ENCODE peak calls at places on chromosomes 16 and 17, in nine cellular contexts. One of them, this sample, is unnamed. For H3K9me3 and H3K4me1, the result is how much of the 10 kb centered on the place peaks cover.

GRCh38 chr17:80894726-80895125 is 96.9 kb upstream of the CHMP6 start:
- DNase-seq in K562: no peak
- DNase-seq in IMR-90: no peak
- DNase-seq in A549: no peak
- DNase-seq in heart left ventricle: no peak
- DNase-seq in suprapubic skin: no peak
- DNase-seq in sigmoid colon: no peak
- DNase-seq in Peyer's patch: no peak
- DNase-seq in esophagus muscularis mucosa: no peak
- DNase-seq in this sample: no peak

GRCh38 chr17:45131616-45132301 is 556 bp downstream of the PLCD3 start:
- DNase-seq in sigmoid colon: peak
- DNase-seq in suprapubic skin: no peak
- DNase-seq in Peyer's patch: no peak
- DNase-seq in K562: peak
- DNase-seq in IMR-90: no peak
- DNase-seq in heart left ventricle: peak
- DNase-seq in esophagus muscularis mucosa: no peak
- DNase-seq in A549: no peak
- DNase-seq in this sample: peak

GRCh38 chr17:37607637-37608368 is 1.4 kb downstream of the SYNRG start:
- DNase-seq in sigmoid colon: no peak
- DNase-seq in esophagus muscularis mucosa: no peak
- DNase-seq in IMR-90: no peak
- DNase-seq in heart left ventricle: no peak
- DNase-seq in Peyer's patch: peak
- DNase-seq in suprapubic skin: no peak
- DNase-seq in K562: no peak
- DNase-seq in A549: no peak
- DNase-seq in this sample: no peak

GRCh38 chr17:71741836-71742235 is 379.0 kb upstream of the SOX9 start:
- DNase-seq in esophagus muscularis mucosa: no peak
- DNase-seq in IMR-90: no peak
- DNase-seq in suprapubic skin: no peak
- DNase-seq in Peyer's patch: no peak
- DNase-seq in K562: no peak
- DNase-seq in sigmoid colon: no peak
- DNase-seq in A549: no peak
- DNase-seq in heart left ventricle: no peak
- DNase-seq in this sample: no peak

GRCh38 chr16:57009641-57010170 is 20.3 kb downstream of the NLRC5 start:
- DNase-seq in esophagus muscularis mucosa: no peak
- DNase-seq in Peyer's patch: no peak
- DNase-seq in sigmoid colon: no peak
- DNase-seq in IMR-90: no peak
- DNase-seq in K562: no peak
- DNase-seq in suprapubic skin: peak
- DNase-seq in heart left ventricle: no peak
- DNase-seq in A549: no peak
- DNase-seq in this sample: no peak

GRCh38 chr17:75909812-75910274 is 5.2 kb upstream of the MRPL38 start:
- DNase-seq in K562: no peak
- DNase-seq in esophagus muscularis mucosa: no peak
- DNase-seq in suprapubic skin: no peak
- DNase-seq in Peyer's patch: no peak
- DNase-seq in A549: no peak
- DNase-seq in sigmoid colon: no peak
- DNase-seq in heart left ventricle: no peak
- DNase-seq in IMR-90: peak
- DNase-seq in this sample: peak

GRCh38 chr17:48869821-48870318 is 22.7 kb upstream of the ATP5MC1 start:
- DNase-seq in heart left ventricle: no peak
- DNase-seq in esophagus muscularis mucosa: no peak
- DNase-seq in Peyer's patch: no peak
- DNase-seq in sigmoid colon: no peak
- DNase-seq in suprapubic skin: no peak
- DNase-seq in A549: no peak
- DNase-seq in K562: no peak
- DNase-seq in IMR-90: no peak
- DNase-seq in this sample: no peak

GRCh38 chr17:50640701-50641338 is 6.1 kb downstream of the ABCC3 start:
- DNase-seq in suprapubic skin: no peak
- DNase-seq in IMR-90: no peak
- DNase-seq in K562: peak
- DNase-seq in sigmoid colon: peak
- DNase-seq in esophagus muscularis mucosa: no peak
- DNase-seq in A549: no peak
- DNase-seq in Peyer's patch: no peak
- DNase-seq in heart left ventricle: peak
- DNase-seq in this sample: no peak

GRCh38 chr17:54754560-54754959 is 146.1 kb upstream of the TOM1L1 start:
- DNase-seq in A549: no peak
- DNase-seq in Peyer's patch: no peak
- DNase-seq in IMR-90: no peak
- DNase-seq in K562: peak
- DNase-seq in esophagus muscularis mucosa: no peak
- DNase-seq in sigmoid colon: no peak
- DNase-seq in heart left ventricle: no peak
- DNase-seq in suprapubic skin: no peak
- DNase-seq in this sample: no peak

GRCh38 chr16:85372627-85373372 is 240.3 kb upstream of the GSE1 start:
- DNase-seq in esophagus muscularis mucosa: no peak
- DNase-seq in A549: no peak
- DNase-seq in suprapubic skin: no peak
- DNase-seq in sigmoid colon: peak
- DNase-seq in Peyer's patch: no peak
- DNase-seq in K562: peak
- DNase-seq in heart left ventricle: no peak
- DNase-seq in IMR-90: peak
- DNase-seq in this sample: no peak

GRCh38 chr17:48612854-48613691 is 2.0 kb downstream of the HOXB8 start:
- DNase-seq in heart left ventricle: no peak
- DNase-seq in A549: peak
- DNase-seq in sigmoid colon: no peak
- DNase-seq in K562: no peak
- DNase-seq in esophagus muscularis mucosa: no peak
- DNase-seq in Peyer's patch: no peak
- DNase-seq in IMR-90: peak
- DNase-seq in suprapubic skin: no peak
- DNase-seq in this sample: no peak

GRCh38 chr16:20166531-20167235 is 93.0 kb upstream of the GPR139 start:
- DNase-seq in A549: no peak
- DNase-seq in Peyer's patch: no peak
- DNase-seq in esophagus muscularis mucosa: no peak
- DNase-seq in heart left ventricle: no peak
- DNase-seq in K562: no peak
- DNase-seq in sigmoid colon: no peak
- DNase-seq in IMR-90: no peak
- DNase-seq in suprapubic skin: no peak
- DNase-seq in this sample: no peak

DNA sequence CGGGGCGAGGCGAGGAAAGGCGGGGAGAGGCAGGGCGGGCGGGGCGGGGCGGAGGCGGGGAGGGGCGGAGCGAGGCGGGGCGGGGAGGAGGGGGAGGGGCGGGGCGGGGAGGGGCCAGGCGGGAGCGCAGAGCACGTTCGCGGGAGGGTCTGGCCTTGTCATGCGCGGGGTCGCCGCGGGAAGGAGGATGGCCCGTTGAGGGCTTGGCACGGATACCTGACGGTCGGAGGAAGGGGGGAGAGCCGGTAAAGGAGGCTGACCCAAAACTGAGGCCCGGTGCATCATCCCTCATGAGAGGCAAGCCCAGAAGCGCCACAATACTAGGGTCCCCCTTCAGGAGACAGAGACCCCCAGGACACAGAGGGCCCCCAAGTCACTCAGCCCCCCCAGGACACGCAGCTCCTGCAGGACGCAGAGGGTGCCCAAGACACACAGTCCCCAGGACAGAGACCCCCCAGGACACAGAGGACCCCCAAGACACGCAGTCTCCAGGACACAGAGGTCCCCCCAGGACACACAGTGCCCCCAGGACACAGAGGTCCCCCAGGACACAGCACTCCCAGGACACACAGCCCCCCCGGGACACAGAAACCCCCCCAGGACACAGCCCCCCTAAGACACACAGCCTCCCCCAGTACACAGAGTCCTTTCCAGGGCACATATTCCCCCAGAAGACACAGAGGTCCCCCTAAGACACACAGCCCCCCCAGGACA is 674 bp upstream of the WDR45B start:
- DNase-seq in sigmoid colon: peak
- DNase-seq in heart left ventricle: peak
- DNase-seq in suprapubic skin: peak
- DNase-seq in Peyer's patch: no peak
- DNase-seq in IMR-90: no peak
- DNase-seq in esophagus muscularis mucosa: no peak
- DNase-seq in A549: no peak
- DNase-seq in K562: peak
- DNase-seq in this sample: peak
- TF ChIP-seq POLR2A in sigmoid colon: no peak
- TF ChIP-seq POLR2A in heart left ventricle: no peak
- TF ChIP-seq POLR2A in suprapubic skin: no peak
- TF ChIP-seq POLR2A in Peyer's patch: no peak
- TF ChIP-seq POLR2A in IMR-90: no peak
- TF ChIP-seq POLR2A in esophagus muscularis mucosa: no peak
- TF ChIP-seq POLR2A in A549: peak
- TF ChIP-seq POLR2A in K562: no peak
- TF ChIP-seq POLR2A in this sample: no peak

GRCh38 chr17:26782153-26782552 is 511.8 kb upstream of the WSB1 start:
- DNase-seq in A549: no peak
- DNase-seq in IMR-90: no peak
- DNase-seq in heart left ventricle: no peak
- DNase-seq in Peyer's patch: no peak
- DNase-seq in esophagus muscularis mucosa: no peak
- DNase-seq in K562: no peak
- DNase-seq in sigmoid colon: peak
- DNase-seq in suprapubic skin: no peak
- DNase-seq in this sample: no peak
- H3K9me3 ChIP-seq in A549: under half
- H3K9me3 ChIP-seq in IMR-90: under half
- H3K9me3 ChIP-seq in heart left ventricle: under half
- H3K9me3 ChIP-seq in Peyer's patch: under half
- H3K9me3 ChIP-seq in esophagus muscularis mucosa: under half
- H3K9me3 ChIP-seq in K562: under half
- H3K9me3 ChIP-seq in sigmoid colon: under half
- H3K9me3 ChIP-seq in suprapubic skin: under half
- H3K9me3 ChIP-seq in this sample: under half

GRCh38 chr16:4385789-4386451 is 14.3 kb downstream of the VASN start:
- DNase-seq in IMR-90: no peak
- DNase-seq in A549: no peak
- DNase-seq in suprapubic skin: peak
- DNase-seq in Peyer's patch: no peak
- DNase-seq in sigmoid colon: no peak
- DNase-seq in esophagus muscularis mucosa: no peak
- DNase-seq in K562: no peak
- DNase-seq in heart left ventricle: no peak
- DNase-seq in this sample: no peak
- H3K4me1 ChIP-seq in IMR-90: under half
- H3K4me1 ChIP-seq in A549: under half
- H3K4me1 ChIP-seq in suprapubic skin: half or more
- H3K4me1 ChIP-seq in Peyer's patch: under half
- H3K4me1 ChIP-seq in sigmoid colon: under half
- H3K4me1 ChIP-seq in esophagus muscularis mucosa: under half
- H3K4me1 ChIP-seq in K562: under half
- H3K4me1 ChIP-seq in heart left ventricle: half or more
- H3K4me1 ChIP-seq in this sample: under half

GRCh38 chr16:51151951-51152663 is 1.0 kb upstream of the SALL1 start:
- DNase-seq in sigmoid colon: no peak
- DNase-seq in K562: no peak
- DNase-seq in A549: no peak
- DNase-seq in heart left ventricle: peak
- DNase-seq in IMR-90: peak
- DNase-seq in suprapubic skin: no peak
- DNase-seq in Peyer's patch: no peak
- DNase-seq in esophagus muscularis mucosa: no peak
- DNase-seq in this sample: peak
- TF ChIP-seq POLR2A in sigmoid colon: no peak
- TF ChIP-seq POLR2A in K562: no peak
- TF ChIP-seq POLR2A in A549: no peak
- TF ChIP-seq POLR2A in heart left ventricle: no peak
- TF ChIP-seq POLR2A in IMR-90: no peak
- TF ChIP-seq POLR2A in suprapubic skin: no peak
- TF ChIP-seq POLR2A in Peyer's patch: no peak
- TF ChIP-seq POLR2A in esophagus muscularis mucosa: no peak
- TF ChIP-seq POLR2A in this sample: peak

DNA sequence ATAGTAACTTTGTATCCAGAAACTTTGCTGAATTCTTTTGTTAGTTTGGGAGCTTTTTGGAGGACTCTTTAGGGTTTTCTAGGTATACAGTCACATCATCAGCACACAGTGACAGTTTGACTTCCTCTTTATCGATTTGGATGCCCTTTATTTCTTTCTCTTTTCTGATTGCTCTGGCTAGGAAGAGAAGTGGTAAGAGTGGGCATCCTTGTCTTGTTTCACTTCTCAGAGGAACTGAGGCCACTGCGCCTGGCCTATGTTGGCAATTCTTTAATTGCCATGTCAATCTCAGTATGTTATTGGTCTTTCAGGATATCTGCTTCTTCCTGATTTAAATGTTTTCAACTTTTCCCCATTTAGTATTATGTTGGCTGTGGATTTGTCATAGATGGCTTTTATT is 24.6 kb downstream of the ATF7IP2 start:
- DNase-seq in A549: no peak
- DNase-seq in K562: no peak
- DNase-seq in IMR-90: no peak
- DNase-seq in heart left ventricle: no peak
- DNase-seq in sigmoid colon: no peak
- DNase-seq in suprapubic skin: no peak
- DNase-seq in Peyer's patch: no peak
- DNase-seq in esophagus muscularis mucosa: no peak
- DNase-seq in this sample: no peak
- H3K9me3 ChIP-seq in A549: under half
- H3K9me3 ChIP-seq in K562: half or more
- H3K9me3 ChIP-seq in IMR-90: under half
- H3K9me3 ChIP-seq in heart left ventricle: under half
- H3K9me3 ChIP-seq in sigmoid colon: under half
- H3K9me3 ChIP-seq in suprapubic skin: under half
- H3K9me3 ChIP-seq in Peyer's patch: under half
- H3K9me3 ChIP-seq in esophagus muscularis mucosa: under half
- H3K9me3 ChIP-seq in this sample: under half

GRCh38 chr17:60510723-60511122 is 15.3 kb downstream of the APPBP2 start:
- DNase-seq in sigmoid colon: no peak
- DNase-seq in esophagus muscularis mucosa: no peak
- DNase-seq in A549: no peak
- DNase-seq in Peyer's patch: no peak
- DNase-seq in IMR-90: no peak
- DNase-seq in suprapubic skin: no peak
- DNase-seq in K562: no peak
- DNase-seq in heart left ventricle: no peak
- DNase-seq in this sample: no peak
- H3K4me1 ChIP-seq in sigmoid colon: under half
- H3K4me1 ChIP-seq in esophagus muscularis mucosa: under half
- H3K4me1 ChIP-seq in A549: under half
- H3K4me1 ChIP-seq in Peyer's patch: under half
- H3K4me1 ChIP-seq in IMR-90: under half
- H3K4me1 ChIP-seq in suprapubic skin: under half
- H3K4me1 ChIP-seq in K562: under half
- H3K4me1 ChIP-seq in heart left ventricle: under half
- H3K4me1 ChIP-seq in this sample: under half

DNA sequence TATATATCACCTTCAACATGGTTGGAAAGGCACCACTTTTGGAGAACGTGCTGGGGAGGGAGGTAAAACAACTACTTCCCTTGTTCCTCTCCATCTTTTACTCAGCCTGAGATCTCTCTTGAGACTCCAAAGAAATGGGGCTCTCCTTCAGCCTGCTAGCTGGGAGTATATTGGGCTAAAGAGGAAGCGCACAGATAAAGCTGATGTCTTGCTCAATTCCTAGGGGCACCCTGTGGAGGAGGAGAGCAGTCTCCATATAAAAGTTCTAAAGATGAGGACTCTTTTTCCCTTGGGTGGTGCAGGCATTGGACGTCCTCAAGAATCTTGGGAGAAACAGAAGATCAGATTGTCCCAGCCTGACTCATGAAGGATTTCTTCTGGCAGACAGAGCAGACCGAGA is 4.6 kb upstream of the ETV4 start:
- DNase-seq in heart left ventricle: no peak
- DNase-seq in suprapubic skin: no peak
- DNase-seq in K562: no peak
- DNase-seq in sigmoid colon: no peak
- DNase-seq in IMR-90: no peak
- DNase-seq in Peyer's patch: no peak
- DNase-seq in esophagus muscularis mucosa: no peak
- DNase-seq in A549: no peak
- DNase-seq in this sample: no peak
- TF ChIP-seq POLR2A in heart left ventricle: no peak
- TF ChIP-seq POLR2A in suprapubic skin: no peak
- TF ChIP-seq POLR2A in K562: no peak
- TF ChIP-seq POLR2A in sigmoid colon: no peak
- TF ChIP-seq POLR2A in IMR-90: no peak
- TF ChIP-seq POLR2A in Peyer's patch: no peak
- TF ChIP-seq POLR2A in esophagus muscularis mucosa: no peak
- TF ChIP-seq POLR2A in A549: no peak
- TF ChIP-seq POLR2A in this sample: no peak

This sample was measured in uterus.